ENCODE peak calls at places on chromosomes 3 and 15, in eight cellular contexts. A is iris pigment epithelial cell; H is activated CD8-positive, alpha-beta memory T cell treated with anti-CD3 and anti-CD28 coated beads, Interleukin-2, amount 50 U/mL, for 48 hours; E is fibroblast of mammary gland; C is posterior cingulate gyrus; U is CD4-positive, CD25-positive, alpha-beta regulatory T cell; B is HL-60; D is MCF 10A. N is an unnamed sample.

GRCh38 chr3:65484964-65485363 is 553.8 kb downstream of the MAGI1 start:
- DNase-seq in A (no peak), H (no peak), E (no peak), C (no peak), U (no peak), B (no peak), D (no peak), N (no peak)

GRCh38 chr3:2156244-2156847 is 57.7 kb downstream of the CNTN4 start:
- DNase-seq in A (no peak), H (peak), E (peak), C (peak), U (no peak), B (peak), D (peak), N (peak)

GRCh38 chr15:101600024-101600423 is 52.2 kb downstream of the TM2D3 start:
- DNase-seq in A (no peak), H (no peak), E (no peak), C (no peak), U (no peak), B (no peak), D (no peak), N (no peak)

GRCh38 chr15:39553947-39554731 is 26.7 kb upstream of the THBS1 start:
- DNase-seq in A (no peak), H (no peak), E (no peak), C (no peak), U (no peak), B (no peak), D (peak), N (no peak)

GRCh38 chr3:18758047-18758704 is 333.0 kb upstream of the SATB1 start:
- DNase-seq in A (peak), H (no peak), E (peak), C (no peak), U (peak), B (no peak), D (peak), N (peak)

GRCh38 chr3:119239421-119239820 is 1.3 kb downstream of the B4GALT4 start:
- DNase-seq in A (no peak), H (no peak), E (no peak), C (no peak), U (no peak), B (no peak), D (peak), N (peak)

GRCh38 chr3:176650478-176650877 is 546.8 kb downstream of the TBL1XR1 start:
- DNase-seq in A (peak), H (no peak), E (peak), C (no peak), U (no peak), B (no peak), D (peak), N (peak)

GRCh38 chr15:89299896-89300295 is 34.7 kb downstream of the POLG start:
- DNase-seq in A (peak), H (no peak), E (peak), C (no peak), U (no peak), B (no peak), D (peak), N (peak)

GRCh38 chr15:28984421-28985375 is 98.9 kb downstream of the APBA2 start:
- DNase-seq in A (peak), H (no peak), E (peak), C (peak), U (no peak), B (no peak), D (no peak), N (no peak)

GRCh38 chr3:10772230-10773161 is 43.5 kb upstream of the SLC6A11 start:
- DNase-seq in A (peak), H (no peak), E (peak), C (no peak), U (no peak), B (no peak), D (peak), N (peak)

GRCh38 chr15:95857124-95857757 is 473.3 kb upstream of the NR2F2 start:
- DNase-seq in A (peak), H (no peak), E (peak), C (no peak), U (no peak), B (no peak), D (no peak), N (no peak)

GRCh38 chr3:148970311-148970710 is 21.0 kb upstream of the GYG1 start:
- DNase-seq in A (no peak), H (no peak), E (no peak), C (no peak), U (no peak), B (no peak), D (no peak), N (no peak)

GRCh38 chr15:77039817-77040216 is 31.1 kb downstream of the TSPAN3 start:
- DNase-seq in A (no peak), H (no peak), E (no peak), C (no peak), U (no peak), B (no peak), D (no peak), N (no peak)

GRCh38 chr15:101250931-101251829 is 668 bp downstream of the CHSY1 start:
- DNase-seq in A (no peak), H (peak), E (no peak), C (peak), U (peak), B (no peak), D (peak), N (peak)

GRCh38 chr3:2558828-2559227 is 460.2 kb downstream of the CNTN4 start:
- DNase-seq in A (no peak), H (no peak), E (no peak), C (no peak), U (no peak), B (no peak), D (no peak), N (no peak)

GRCh38 chr3:186417791-186418190 is 55.8 kb upstream of the DGKG start:
- DNase-seq in A (peak), H (no peak), E (peak), C (no peak), U (no peak), B (no peak), D (peak), N (peak)

GRCh38 chr3:123732447-123732846 is 147.6 kb upstream of the HACD2 start:
- DNase-seq in A (peak), H (no peak), E (peak), C (no peak), U (no peak), B (no peak), D (peak), N (no peak)

GRCh38 chr3:71120012-71120411 is 463.5 kb downstream of the FOXP1 start:
- DNase-seq in A (no peak), H (no peak), E (no peak), C (no peak), U (no peak), B (no peak), D (no peak), N (no peak)

GRCh38 chr3:5260992-5261501 is 73.5 kb downstream of the EDEM1 start:
- DNase-seq in A (no peak), H (no peak), E (no peak), C (no peak), U (no peak), B (no peak), D (no peak), N (no peak)

GRCh38 chr3:105580551-105580950 is 213.8 kb downstream of the ALCAM start:
- DNase-seq in A (no peak), H (no peak), E (no peak), C (no peak), U (no peak), B (no peak), D (no peak), N (no peak)

GRCh38 chr15:69031013-69032001 is 16.8 kb downstream of the NOX5 start:
- DNase-seq in A (peak), H (peak), E (peak), C (peak), U (no peak), B (no peak), D (no peak), N (no peak)

GRCh38 chr15:48352474-48353072 is 21.3 kb downstream of the DUT start:
- DNase-seq in A (peak), H (no peak), E (peak), C (peak), U (peak), B (no peak), D (peak), N (peak)

GRCh38 chr3:164748626-164749025 is 329.7 kb downstream of the SI start:
- DNase-seq in A (no peak), H (no peak), E (peak), C (no peak), U (no peak), B (no peak), D (no peak), N (peak)

GRCh38 chr3:110815008-110815583 is 256.5 kb upstream of the NECTIN3 start:
- DNase-seq in A (peak), H (no peak), E (peak), C (no peak), U (no peak), B (no peak), D (peak), N (peak)

GRCh38 chr3:42841332-42841731 is 32.1 kb downstream of the ACKR2 start:
- DNase-seq in A (no peak), H (no peak), E (peak), C (no peak), U (no peak), B (no peak), D (no peak), N (no peak)

GRCh38 chr3:37183976-37184375 is 9.6 kb upstream of the LRRFIP2 start:
- DNase-seq in A (no peak), H (no peak), E (peak), C (peak), U (no peak), B (no peak), D (no peak), N (no peak)

GRCh38 chr3:150480802-150481201 is 65.5 kb downstream of the SERP1 start:
- DNase-seq in A (no peak), H (no peak), E (no peak), C (no peak), U (no peak), B (no peak), D (no peak), N (no peak)

GRCh38 chr3:158167737-158168469 is 58.0 kb downstream of the RSRC1 start:
- DNase-seq in A (peak), H (no peak), E (peak), C (no peak), U (no peak), B (peak), D (peak), N (peak)

GRCh38 chr3:25854635-25855034 is 64.7 kb downstream of the OXSM start:
- DNase-seq in A (peak), H (no peak), E (peak), C (no peak), U (no peak), B (no peak), D (peak), N (peak)

GRCh38 chr15:78540955-78541743 is 905 bp downstream of the PSMA4 start:
- DNase-seq in A (peak), H (no peak), E (no peak), C (no peak), U (no peak), B (no peak), D (peak), N (peak)

N was measured in RKO.